ENCODE peak calls at places on chromosomes 5 and 9, in ten cellular contexts. I is cardiac muscle cell, O is AG09319, F is A549, N is spleen, Z is GM06990, E is mesothelial cell of epicardium, B is cardiac fibroblast, K is neural crest cell, L is heart left ventricle. J is an unnamed sample.

GRCh38 chr9:95082401-95083084 is 235.0 kb downstream of the FANCC start:
- DNase-seq in B (no peak), Z (no peak), E (no peak), O (no peak), K (no peak), F (no peak), N (peak; percentile 50), I (no peak), L (peak; percentile 51), J (no peak)

GRCh38 chr5:3311443-3311842 is 284.2 kb upstream of the IRX1 start:
- DNase-seq in F (no peak), I (no peak), K (no peak), B (no peak), Z (no peak), E (no peak), L (no peak), N (no peak), O (no peak), J (no peak)

GRCh38 chr5:89117131-89117644 is 234.2 kb upstream of the MEF2C start:
- DNase-seq in I (no peak), Z (peak; percentile 47), L (no peak), N (no peak), B (no peak), O (no peak), F (no peak), E (no peak), K (no peak), J (no peak)

GRCh38 chr5:142829821-142830220 is 59.6 kb downstream of the ARHGAP26 start:
- DNase-seq in K (no peak), N (no peak), O (no peak), Z (no peak), I (peak; percentile 50), E (no peak), B (peak; percentile 72), F (no peak), L (no peak), J (no peak)

GRCh38 chr5:169100735-169101075 is 200.2 kb downstream of the SLIT3 start:
- DNase-seq in B (peak; percentile 38), E (no peak), N (no peak), F (peak; percentile 74), O (peak; percentile 19), K (no peak), I (peak; percentile 12), Z (no peak), L (no peak), J (no peak)

GRCh38 chr9:94805585-94805984 is 79.1 kb downstream of the AOPEP start:
- DNase-seq in B (peak; percentile 96), O (peak; percentile 92), E (no peak), L (no peak), I (peak; percentile 88), N (no peak), K (no peak), F (peak; percentile 99), Z (no peak), J (no peak)

GRCh38 chr5:43967165-43967564 is 364.2 kb downstream of the NNT start:
- DNase-seq in L (no peak), Z (no peak), F (no peak), O (no peak), N (no peak), E (no peak), I (no peak), B (peak; percentile 32), K (no peak), J (no peak)

GRCh38 chr5:16916262-16916878 is 19.7 kb downstream of the MYO10 start:
- DNase-seq in Z (no peak), K (no peak), I (peak; percentile 95), B (peak; percentile 96), L (no peak), O (peak; percentile 78), N (no peak), F (peak; percentile 66), E (no peak), J (no peak)

GRCh38 chr5:16616536-16617271 is at the start of gene RETREG1:
- DNase-seq in K (peak; percentile 39), Z (peak; percentile 71), O (no peak), N (peak; percentile 93), I (peak; percentile 15), B (no peak), F (peak; percentile 38), L (peak; percentile 80), E (peak; percentile 80), J (peak; percentile 67)

GRCh38 chr9:133105461-133105770 is 15.6 kb downstream of the RALGDS start:
- DNase-seq in N (peak; percentile 66), F (no peak), O (no peak), E (no peak), I (no peak), K (no peak), L (peak; percentile 3), B (no peak), Z (no peak), J (no peak)

GRCh38 chr9:121350993-121351561 is 19.0 kb downstream of the STOM start:
- DNase-seq in N (no peak), E (no peak), L (peak; percentile 77), O (peak; percentile 89), K (no peak), Z (no peak), B (peak; percentile 96), F (peak; percentile 60), I (peak; percentile 95), J (no peak)

GRCh38 chr9:137446851-137447471 is 5.8 kb upstream of the ENTPD8 start:
- DNase-seq in B (no peak), F (no peak), K (no peak), L (peak; percentile 27), I (no peak), E (no peak), O (no peak), Z (peak; percentile 16), N (peak; percentile 71), J (no peak)

GRCh38 chr5:140250386-140250785 is 52.5 kb downstream of the PFDN1 start:
- DNase-seq in O (no peak), I (no peak), F (no peak), K (no peak), L (no peak), E (no peak), B (no peak), N (no peak), Z (no peak), J (no peak)
- TF ChIP-seq CTCF in O (no peak), I (no peak), F (no peak), K (no peak), L (no peak), E (no peak), B (no peak), N (no peak), Z (no peak), J (no peak)

GRCh38 chr9:127801955-127802575 is 617 bp upstream of the FPGS start:
- DNase-seq in Z (no peak), O (no peak), F (no peak), E (no peak), B (no peak), K (no peak), N (no peak), L (no peak), I (peak; percentile 70), J (no peak)
- TF ChIP-seq CTCF in Z (peak; percentile 25), O (no peak), F (peak; percentile 20), E (no peak), B (no peak), K (peak; percentile 24), N (no peak), L (no peak), I (no peak), J (no peak)

GRCh38 chr5:60929024-60929423 is 15.8 kb downstream of the ERCC8 start:
- DNase-seq in F (no peak), E (no peak), I (peak; percentile 17), N (no peak), O (no peak), L (no peak), K (no peak), B (peak; percentile 44), Z (no peak), J (no peak)
- TF ChIP-seq CTCF in F (peak; percentile 44), E (peak; percentile 25), I (peak; percentile 23), N (no peak), O (peak; percentile 8), L (no peak), K (peak; percentile 57), B (peak; percentile 29), Z (no peak), J (no peak)

DNA sequence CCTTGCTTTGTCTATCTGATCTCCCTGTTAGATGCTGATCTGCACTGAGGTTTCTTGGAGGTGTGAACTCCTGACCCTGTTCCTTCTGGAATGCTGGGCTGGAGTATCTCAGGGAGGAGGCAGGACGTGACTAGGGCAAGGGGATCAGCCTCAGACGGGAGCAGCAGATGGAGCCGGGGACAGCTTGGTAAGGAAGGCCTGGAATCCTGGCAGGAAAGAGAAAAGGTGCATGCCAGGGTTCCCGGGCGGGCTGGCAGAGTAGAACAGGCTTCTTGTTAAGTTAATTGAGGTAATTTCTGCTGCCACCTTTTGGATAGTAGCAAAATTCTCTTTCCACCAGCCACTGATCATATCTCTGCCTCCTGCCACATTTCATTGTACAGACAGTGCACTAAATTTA is 180.9 kb downstream of the ZNF462 start:
- DNase-seq in E (no peak), I (no peak), L (peak; percentile 32), B (no peak), F (no peak), O (no peak), K (no peak), N (no peak), Z (no peak), J (no peak)
- TF ChIP-seq CTCF in E (no peak), I (no peak), L (peak; percentile 19), B (no peak), F (no peak), O (no peak), K (no peak), N (no peak), Z (no peak), J (no peak)

GRCh38 chr5:95924720-95925119 is 36.9 kb downstream of the ELL2 start:
- DNase-seq in B (peak; percentile 46), L (no peak), E (no peak), K (no peak), O (peak; percentile 19), F (peak; percentile 25), N (no peak), I (peak; percentile 51), Z (peak; percentile 51), J (no peak)
- TF ChIP-seq CTCF in B (no peak), L (no peak), E (no peak), K (no peak), O (no peak), F (no peak), N (no peak), I (no peak), Z (no peak), J (no peak)

DNA sequence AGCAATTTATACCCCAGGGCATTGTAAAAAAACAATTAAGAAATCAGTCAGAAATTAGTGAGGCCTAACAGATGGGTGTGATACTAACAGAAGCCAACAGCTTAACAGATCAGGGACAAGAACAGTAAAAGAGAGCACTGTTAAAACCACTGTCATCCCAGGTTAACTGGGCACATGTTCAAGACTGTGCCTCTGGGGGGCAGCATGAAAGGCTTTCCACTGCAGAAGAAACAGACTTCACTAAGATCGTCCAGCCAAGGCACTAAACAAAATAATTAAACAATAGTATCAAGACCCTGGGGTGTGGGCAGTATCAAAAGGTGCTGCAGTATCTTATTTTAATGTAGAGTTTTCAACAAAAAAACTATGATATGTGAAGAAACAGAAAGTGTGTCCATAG is 43.5 kb downstream of the FBN2 start:
- DNase-seq in I (no peak), F (peak; percentile 12), N (no peak), Z (no peak), B (no peak), O (no peak), E (no peak), L (no peak), K (no peak), J (no peak)
- TF ChIP-seq CTCF in I (peak; percentile 23), F (no peak), N (no peak), Z (peak; percentile 48), B (peak; percentile 12), O (no peak), E (no peak), L (no peak), K (peak; percentile 25), J (no peak)

J was measured in activated B cell treated with CpG ODN at 0.5 μM for 24 hours.